ENCODE peak calls at places on chromosomes 16 and 17, in four cellular contexts. U, G, I and W are unnamed samples.

GRCh38 chr16:65154321-65154720 is 32.5 kb upstream of the CDH11 start:
- DNase-seq in U (peak; percentile 9), G (peak; percentile 9), I (no peak), W (no peak)

GRCh38 chr17:73625975-73626706 is 18.1 kb downstream of the SDK2 start:
- DNase-seq in U (no peak), G (peak; percentile 34), I (no peak), W (no peak)

GRCh38 chr16:19384656-19385055 is 33.0 kb upstream of the TMC5 start:
- DNase-seq in U (no peak), G (no peak), I (no peak), W (no peak)

GRCh38 chr17:44200478-44201155 is 933 bp upstream of the ATXN7L3 start:
- DNase-seq in U (no peak), G (no peak), I (no peak), W (no peak)

GRCh38 chr16:5560084-5560483 is 462.5 kb upstream of the EEF2KMT start:
- DNase-seq in U (no peak), G (no peak), I (no peak), W (no peak)

GRCh38 chr17:11803226-11803625 is 194.0 kb downstream of the ZNF18 start:
- DNase-seq in U (no peak), G (no peak), I (no peak), W (no peak)

GRCh38 chr16:57352636-57353047 is 5.9 kb upstream of the CCL22 start:
- DNase-seq in U (no peak), G (no peak), I (no peak), W (no peak)

GRCh38 chr16:61214780-61215179 is 821.5 kb downstream of the CDH8 start:
- DNase-seq in U (no peak), G (no peak), I (no peak), W (no peak)

GRCh38 chr16:82070656-82071369 is 35.8 kb downstream of the HSD17B2 start:
- DNase-seq in U (peak; percentile 51), G (peak; percentile 82), I (no peak), W (no peak)

GRCh38 chr17:78806451-78806850 is 24.4 kb upstream of the CYTH1 start:
- DNase-seq in U (no peak), G (no peak), I (peak; percentile 66), W (no peak)

GRCh38 chr17:14373587-14374259 is 72.8 kb downstream of the HS3ST3B1 start:
- DNase-seq in U (peak; percentile 69), G (no peak), I (no peak), W (no peak)

GRCh38 chr16:73616186-73616585 is 568.3 kb upstream of the ZFHX3 start:
- DNase-seq in U (no peak), G (no peak), I (no peak), W (no peak)

GRCh38 chr17:73343168-73343634 is 31.4 kb upstream of the CDC42EP4 start:
- DNase-seq in U (peak; percentile 87), G (peak; percentile 73), I (no peak), W (peak; percentile 84)

GRCh38 chr17:39244016-39244599 is 18.4 kb upstream of the STAC2 start:
- DNase-seq in U (no peak), G (peak; percentile 45), I (no peak), W (no peak)

GRCh38 chr16:75929056-75929455 is 202.8 kb upstream of the CPHXL start:
- DNase-seq in U (no peak), G (no peak), I (no peak), W (no peak)

GRCh38 chr17:71938340-71939010 is 182.3 kb upstream of the SOX9 start:
- DNase-seq in U (no peak), G (no peak), I (no peak), W (no peak)

GRCh38 chr16:53817117-53817516 is 113.2 kb downstream of the FTO start:
- DNase-seq in U (peak; percentile 98), G (no peak), I (no peak), W (no peak)

GRCh38 chr17:15456972-15457722 is 10.3 kb downstream of the CDRT4 start:
- DNase-seq in U (peak; percentile 72), G (peak; percentile 91), I (no peak), W (peak; percentile 82)

GRCh38 chr17:8151120-8151640 is 1.0 kb downstream of the PER1 start:
- DNase-seq in U (peak; percentile 93), G (peak; percentile 97), I (peak; percentile 91), W (peak; percentile 64)

GRCh38 chr17:4833941-4834501 is 881 bp downstream of the MINK1 start:
- DNase-seq in U (peak; percentile 66), G (peak; percentile 81), I (no peak), W (peak; percentile 34)

GRCh38 chr17:75352079-75352569 is 53.4 kb downstream of the GRB2 start:
- DNase-seq in U (no peak), G (no peak), I (no peak), W (no peak)

GRCh38 chr16:2842340-2843000 is 12.4 kb downstream of the ZG16B start:
- DNase-seq in U (peak; percentile 51), G (peak; percentile 91), I (no peak), W (no peak)

GRCh38 chr16:17076121-17076757 is 394.5 kb downstream of the XYLT1 start:
- DNase-seq in U (no peak), G (no peak), I (no peak), W (no peak)

GRCh38 chr16:58678716-58679115 is 5.9 kb downstream of the SLC38A7 start:
- DNase-seq in U (no peak), G (peak; percentile 92), I (no peak), W (peak; percentile 72)

GRCh38 chr16:20300312-20301097 is 26.8 kb downstream of the GP2 start:
- DNase-seq in U (peak; percentile 40), G (peak; percentile 81), I (no peak), W (peak; percentile 31)

GRCh38 chr17:6541886-6542285 is 14.5 kb downstream of the PITPNM3 start:
- DNase-seq in U (no peak), G (no peak), I (no peak), W (peak; percentile 12)

GRCh38 chr17:1764274-1764673 is 2.4 kb downstream of the SERPINF1 start:
- DNase-seq in U (peak; percentile 95), G (peak; percentile 94), I (peak; percentile 50), W (no peak)

GRCh38 chr17:47670064-47670463 is 20.3 kb downstream of the KPNB1 start:
- DNase-seq in U (no peak), G (no peak), I (no peak), W (no peak)

GRCh38 chr16:57483725-57484514 is 2.4 kb downstream of the DOK4 start:
- DNase-seq in U (no peak), G (peak; percentile 75), I (no peak), W (no peak)